ENCODE peak calls at places on chromosomes 6 and 20, in four cellular contexts. D, Y, K and O are unnamed samples. For H3K9me3, the result is how much of the 10 kb centered on the place peaks cover.

GRCh38 chr6:152695317-152696043 is 2.2 kb upstream of the MYCT1 start:
- DNase-seq in K (no peak), Y (no peak), D (no peak), O (no peak)

GRCh38 chr6:89840538-89840937 is 10.9 kb downstream of the CASP8AP2 start:
- DNase-seq in D (no peak), Y (no peak), K (peak), O (no peak)

GRCh38 chr6:133542056-133542821 is 301.1 kb downstream of the EYA4 start:
- DNase-seq in Y (no peak), K (no peak), D (no peak), O (no peak)

GRCh38 chr20:32018269-32019155 is 8.3 kb downstream of the CCM2L start:
- DNase-seq in K (peak), Y (peak), D (no peak), O (no peak)

GRCh38 chr20:16263582-16263981 is 309.7 kb downstream of the KIF16B start:
- DNase-seq in Y (no peak), D (no peak), K (no peak), O (no peak)

GRCh38 chr6:138491020-138491419 is 8.3 kb downstream of the NHSL1 start:
- DNase-seq in K (no peak), D (no peak), Y (no peak), O (no peak)

GRCh38 chr20:53034899-53035298 is 62.7 kb downstream of the TSHZ2 start:
- DNase-seq in D (no peak), Y (no peak), K (no peak), O (no peak)

GRCh38 chr6:133837801-133838349 is 51.0 kb upstream of the TCF21 start:
- DNase-seq in D (no peak), K (no peak), Y (peak), O (peak)

GRCh38 chr20:58889334-58890072 is 37.0 kb downstream of the GNAS start:
- DNase-seq in K (no peak), D (no peak), Y (peak), O (no peak)

GRCh38 chr6:107822154-107823046 is 1.7 kb downstream of the SCML4 start:
- DNase-seq in D (no peak), Y (no peak), K (no peak), O (no peak)
- H3K4me3 ChIP-seq in D (no peak), Y (peak), K (peak), O (no peak)

GRCh38 chr6:48447251-48447650 is 336.3 kb upstream of the PTCHD4 start:
- DNase-seq in Y (no peak), D (no peak), K (no peak), O (no peak)

DNA sequence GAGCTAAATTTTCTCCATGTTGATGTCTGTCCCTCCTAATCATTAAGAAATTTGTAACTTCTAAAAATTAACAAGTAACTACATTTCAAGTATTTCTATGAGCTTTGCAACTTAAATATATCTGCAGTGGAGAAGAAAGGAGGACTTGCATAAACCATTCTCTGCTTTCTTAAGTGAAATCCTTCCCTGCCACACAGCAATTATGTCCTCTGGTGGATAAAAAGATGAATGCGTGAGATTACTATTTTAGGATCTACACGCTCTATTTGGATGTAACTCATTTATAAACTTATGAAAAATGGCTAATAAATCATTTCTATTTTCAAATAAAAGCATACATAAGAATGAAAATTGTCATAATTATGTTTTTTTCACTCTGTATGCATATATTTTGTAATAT is 338.0 kb upstream of the PTCHD4 start:
- DNase-seq in Y (no peak), D (no peak), K (no peak), O (no peak)
- TF ChIP-seq CTCF in Y (no peak), D (no peak), K (no peak), O (no peak)

GRCh38 chr20:61230-61629 is 26.2 kb upstream of the DEFB125 start:
- DNase-seq in D (no peak), K (no peak), Y (no peak), O (no peak)

GRCh38 chr20:62487-62886 is 25.0 kb upstream of the DEFB125 start:
- DNase-seq in D (no peak), Y (no peak), K (no peak), O (no peak)

GRCh38 chr20:61757-62156 is 25.7 kb upstream of the DEFB125 start:
- DNase-seq in Y (no peak), D (no peak), K (no peak), O (no peak)

GRCh38 chr20:64026-64603 is 23.4 kb upstream of the DEFB125 start:
- DNase-seq in Y (no peak), K (no peak), D (no peak), O (no peak)

GRCh38 chr20:64766-65322 is 22.6 kb upstream of the DEFB125 start:
- DNase-seq in K (no peak), Y (no peak), D (no peak), O (no peak)
- H3K9me3 ChIP-seq in K (under half), Y (under half), D (under half), O (under half)

GRCh38 chr6:27260339-27260738 is 12.8 kb downstream of the PRSS16 start:
- DNase-seq in K (no peak), D (no peak), Y (no peak), O (no peak)
- H3K4me3 ChIP-seq in K (no peak), D (no peak), Y (no peak), O (no peak)